ENCODE peak calls at places on chromosomes 1 and 21, in eight cellular contexts. One of them, this sample, is unnamed.

GRCh38 chr1:226964611-226965486 is 24.8 kb downstream of the COQ8A start:
- DNase-seq in endothelial cell: no peak
- DNase-seq in GM13977: no peak
- DNase-seq in colonic mucosa: no peak
- DNase-seq in nephron progenitor cell: no peak
- DNase-seq in bronchial epithelial cell: no peak
- DNase-seq in WERI-Rb-1: no peak
- DNase-seq in RWPE1: no peak
- DNase-seq in this sample: no peak

GRCh38 chr1:71196685-71197084 is 115.8 kb upstream of the ZRANB2 start:
- DNase-seq in endothelial cell: no peak
- DNase-seq in GM13977: no peak
- DNase-seq in colonic mucosa: no peak
- DNase-seq in nephron progenitor cell: no peak
- DNase-seq in bronchial epithelial cell: peak; percentile 34
- DNase-seq in WERI-Rb-1: no peak
- DNase-seq in RWPE1: peak; percentile 5
- DNase-seq in this sample: peak; percentile 45

GRCh38 chr1:81179239-81179638 is 621.5 kb upstream of the ADGRL2 start:
- DNase-seq in endothelial cell: no peak
- DNase-seq in GM13977: no peak
- DNase-seq in colonic mucosa: no peak
- DNase-seq in nephron progenitor cell: no peak
- DNase-seq in bronchial epithelial cell: peak; percentile 98
- DNase-seq in WERI-Rb-1: no peak
- DNase-seq in RWPE1: peak; percentile 79
- DNase-seq in this sample: peak; percentile 90

GRCh38 chr1:37410815-37411214 is 63.6 kb upstream of the ZC3H12A start:
- DNase-seq in endothelial cell: peak; percentile 72
- DNase-seq in GM13977: no peak
- DNase-seq in colonic mucosa: no peak
- DNase-seq in nephron progenitor cell: peak; percentile 87
- DNase-seq in bronchial epithelial cell: peak; percentile 7
- DNase-seq in WERI-Rb-1: peak; percentile 66
- DNase-seq in RWPE1: peak; percentile 49
- DNase-seq in this sample: peak; percentile 49

GRCh38 chr21:35163381-35163780 is 114.3 kb upstream of the RUNX1 start:
- DNase-seq in endothelial cell: no peak
- DNase-seq in GM13977: no peak
- DNase-seq in colonic mucosa: no peak
- DNase-seq in nephron progenitor cell: no peak
- DNase-seq in bronchial epithelial cell: peak; percentile 92
- DNase-seq in WERI-Rb-1: no peak
- DNase-seq in RWPE1: peak; percentile 65
- DNase-seq in this sample: peak; percentile 36

GRCh38 chr1:37174876-37175275 is 140.6 kb upstream of the GRIK3 start:
- DNase-seq in endothelial cell: no peak
- DNase-seq in GM13977: no peak
- DNase-seq in colonic mucosa: no peak
- DNase-seq in nephron progenitor cell: no peak
- DNase-seq in bronchial epithelial cell: no peak
- DNase-seq in WERI-Rb-1: peak; percentile 50
- DNase-seq in RWPE1: no peak
- DNase-seq in this sample: no peak

GRCh38 chr1:221396526-221396925 is 345.4 kb downstream of the DUSP10 start:
- DNase-seq in endothelial cell: no peak
- DNase-seq in GM13977: no peak
- DNase-seq in colonic mucosa: no peak
- DNase-seq in nephron progenitor cell: no peak
- DNase-seq in bronchial epithelial cell: no peak
- DNase-seq in WERI-Rb-1: no peak
- DNase-seq in RWPE1: no peak
- DNase-seq in this sample: no peak

GRCh38 chr1:101025283-101025679 is 303 bp downstream of the DPH5 start:
- DNase-seq in endothelial cell: peak; percentile 5
- DNase-seq in GM13977: no peak
- DNase-seq in colonic mucosa: peak; percentile 30
- DNase-seq in nephron progenitor cell: peak; percentile 8
- DNase-seq in bronchial epithelial cell: no peak
- DNase-seq in WERI-Rb-1: no peak
- DNase-seq in RWPE1: no peak
- DNase-seq in this sample: no peak

GRCh38 chr1:47710075-47711071 is 272.5 kb downstream of the FOXD2 start:
- DNase-seq in endothelial cell: peak; percentile 94
- DNase-seq in GM13977: peak; percentile 95
- DNase-seq in colonic mucosa: peak; percentile 83
- DNase-seq in nephron progenitor cell: peak; percentile 95
- DNase-seq in bronchial epithelial cell: no peak
- DNase-seq in WERI-Rb-1: peak; percentile 68
- DNase-seq in RWPE1: peak; percentile 88
- DNase-seq in this sample: peak; percentile 47

GRCh38 chr1:47707887-47708535 is 270.2 kb downstream of the FOXD2 start:
- DNase-seq in endothelial cell: no peak
- DNase-seq in GM13977: no peak
- DNase-seq in colonic mucosa: peak; percentile 52
- DNase-seq in nephron progenitor cell: no peak
- DNase-seq in bronchial epithelial cell: no peak
- DNase-seq in WERI-Rb-1: no peak
- DNase-seq in RWPE1: no peak
- DNase-seq in this sample: no peak

GRCh38 chr1:47708658-47709301 is 270.9 kb downstream of the FOXD2 start:
- DNase-seq in endothelial cell: peak; percentile 22
- DNase-seq in GM13977: peak; percentile 47
- DNase-seq in colonic mucosa: peak; percentile 51
- DNase-seq in nephron progenitor cell: peak; percentile 60
- DNase-seq in bronchial epithelial cell: no peak
- DNase-seq in WERI-Rb-1: no peak
- DNase-seq in RWPE1: no peak
- DNase-seq in this sample: no peak

GRCh38 chr1:47711211-47711847 is 273.5 kb downstream of the FOXD2 start:
- DNase-seq in endothelial cell: no peak
- DNase-seq in GM13977: no peak
- DNase-seq in colonic mucosa: peak; percentile 19
- DNase-seq in nephron progenitor cell: no peak
- DNase-seq in bronchial epithelial cell: no peak
- DNase-seq in WERI-Rb-1: no peak
- DNase-seq in RWPE1: no peak
- DNase-seq in this sample: no peak

GRCh38 chr1:47709302-47710074 is 271.6 kb downstream of the FOXD2 start:
- DNase-seq in endothelial cell: peak; percentile 42
- DNase-seq in GM13977: peak; percentile 68
- DNase-seq in colonic mucosa: peak; percentile 54
- DNase-seq in nephron progenitor cell: peak; percentile 66
- DNase-seq in bronchial epithelial cell: no peak
- DNase-seq in WERI-Rb-1: peak; percentile 44
- DNase-seq in RWPE1: peak; percentile 34
- DNase-seq in this sample: no peak
- TF ChIP-seq CTCF in endothelial cell: peak; percentile 46
- TF ChIP-seq CTCF in GM13977: peak; percentile 15
- TF ChIP-seq CTCF in colonic mucosa: peak; percentile 19
- TF ChIP-seq CTCF in nephron progenitor cell: peak; percentile 52
- TF ChIP-seq CTCF in bronchial epithelial cell: peak; percentile 33
- TF ChIP-seq CTCF in WERI-Rb-1: peak; percentile 65
- TF ChIP-seq CTCF in RWPE1: peak; percentile 18
- TF ChIP-seq CTCF in this sample: no peak

GRCh38 chr1:12376236-12377064 is 146.6 kb downstream of the VPS13D start:
- DNase-seq in endothelial cell: no peak
- DNase-seq in GM13977: no peak
- DNase-seq in colonic mucosa: no peak
- DNase-seq in nephron progenitor cell: no peak
- DNase-seq in bronchial epithelial cell: no peak
- DNase-seq in WERI-Rb-1: no peak
- DNase-seq in RWPE1: no peak
- DNase-seq in this sample: no peak
- TF ChIP-seq CTCF in endothelial cell: no peak
- TF ChIP-seq CTCF in GM13977: no peak
- TF ChIP-seq CTCF in colonic mucosa: no peak
- TF ChIP-seq CTCF in nephron progenitor cell: no peak
- TF ChIP-seq CTCF in bronchial epithelial cell: no peak
- TF ChIP-seq CTCF in WERI-Rb-1: no peak
- TF ChIP-seq CTCF in RWPE1: no peak
- TF ChIP-seq CTCF in this sample: no peak

GRCh38 chr1:24285231-24285630 is 33.9 kb upstream of the GRHL3 start:
- DNase-seq in endothelial cell: no peak
- DNase-seq in GM13977: no peak
- DNase-seq in colonic mucosa: no peak
- DNase-seq in nephron progenitor cell: no peak
- DNase-seq in bronchial epithelial cell: peak; percentile 80
- DNase-seq in WERI-Rb-1: no peak
- DNase-seq in RWPE1: peak; percentile 37
- DNase-seq in this sample: peak; percentile 68

GRCh38 chr1:24284156-24284471 is 35.0 kb upstream of the GRHL3 start:
- DNase-seq in endothelial cell: no peak
- DNase-seq in GM13977: no peak
- DNase-seq in colonic mucosa: no peak
- DNase-seq in nephron progenitor cell: no peak
- DNase-seq in bronchial epithelial cell: peak; percentile 88
- DNase-seq in WERI-Rb-1: no peak
- DNase-seq in RWPE1: peak; percentile 64
- DNase-seq in this sample: no peak

GRCh38 chr1:24283326-24284155 is 35.6 kb upstream of the GRHL3 start:
- DNase-seq in endothelial cell: no peak
- DNase-seq in GM13977: no peak
- DNase-seq in colonic mucosa: peak; percentile 73
- DNase-seq in nephron progenitor cell: no peak
- DNase-seq in bronchial epithelial cell: peak; percentile 96
- DNase-seq in WERI-Rb-1: no peak
- DNase-seq in RWPE1: peak; percentile 69
- DNase-seq in this sample: peak; percentile 96

GRCh38 chr1:24288479-24288878 is 30.7 kb upstream of the GRHL3 start:
- DNase-seq in endothelial cell: no peak
- DNase-seq in GM13977: no peak
- DNase-seq in colonic mucosa: no peak
- DNase-seq in nephron progenitor cell: no peak
- DNase-seq in bronchial epithelial cell: no peak
- DNase-seq in WERI-Rb-1: no peak
- DNase-seq in RWPE1: no peak
- DNase-seq in this sample: no peak

DNA sequence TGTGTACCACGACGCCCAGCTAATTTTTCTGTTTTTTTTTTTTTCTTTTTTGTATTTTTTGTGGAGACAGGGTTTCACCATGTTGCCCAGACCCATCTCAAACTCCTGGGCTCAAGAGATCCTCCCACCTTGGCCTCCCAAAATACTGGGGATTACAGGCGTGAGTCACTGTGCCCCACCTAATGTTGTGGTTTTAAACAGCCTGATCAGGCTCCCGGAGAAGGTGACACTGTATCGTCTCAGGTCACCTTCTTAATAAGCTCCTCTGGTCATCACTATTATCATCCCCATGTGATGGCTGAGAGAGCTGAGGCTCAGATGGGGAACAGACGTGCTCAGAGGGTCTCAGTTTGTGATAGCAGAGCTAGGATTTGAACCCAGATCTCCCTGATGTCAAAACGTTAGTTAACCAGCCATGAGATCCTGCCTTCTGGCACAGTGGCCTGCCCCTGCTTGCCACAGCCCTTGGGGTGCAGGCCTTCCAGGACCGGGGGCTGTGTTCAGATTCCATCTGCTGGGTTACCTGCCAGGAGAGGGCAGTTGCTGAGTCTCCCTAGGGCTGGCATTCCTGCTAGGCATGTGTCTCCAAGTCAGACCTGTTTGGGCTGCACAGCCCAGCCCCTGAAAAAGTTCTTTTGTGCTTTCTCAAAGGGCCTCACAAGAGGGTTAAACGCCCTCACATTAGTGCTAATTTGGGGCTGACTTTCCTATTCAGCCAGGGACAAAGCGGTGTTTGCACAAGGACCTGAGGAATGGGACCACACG is 32.7 kb upstream of the GRHL3 start:
- DNase-seq in endothelial cell: no peak
- DNase-seq in GM13977: no peak
- DNase-seq in colonic mucosa: no peak
- DNase-seq in nephron progenitor cell: no peak
- DNase-seq in bronchial epithelial cell: peak; percentile 77
- DNase-seq in WERI-Rb-1: no peak
- DNase-seq in RWPE1: no peak
- DNase-seq in this sample: peak; percentile 74
- TF ChIP-seq CTCF in endothelial cell: no peak
- TF ChIP-seq CTCF in GM13977: no peak
- TF ChIP-seq CTCF in colonic mucosa: no peak
- TF ChIP-seq CTCF in nephron progenitor cell: no peak
- TF ChIP-seq CTCF in bronchial epithelial cell: peak; percentile 27
- TF ChIP-seq CTCF in WERI-Rb-1: no peak
- TF ChIP-seq CTCF in RWPE1: no peak
- TF ChIP-seq CTCF in this sample: no peak

DNA sequence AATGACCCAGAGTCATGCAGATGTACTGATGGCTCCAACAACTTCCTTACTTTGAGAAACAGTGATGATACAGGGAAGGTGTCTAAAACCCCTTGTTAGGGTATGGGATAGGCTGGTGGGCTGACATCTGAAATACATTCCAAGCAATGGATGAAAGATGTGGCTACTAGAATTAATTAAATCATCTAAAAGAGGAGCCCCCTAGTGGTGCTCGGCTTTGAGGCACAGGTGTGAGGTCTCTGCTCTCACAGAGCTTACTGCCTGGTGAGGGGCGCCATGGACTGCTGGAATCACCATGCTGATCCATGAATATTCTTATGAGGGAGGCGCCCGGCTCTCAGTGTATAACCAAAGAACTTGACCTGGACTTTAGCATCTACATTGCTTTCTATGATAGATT is 48.5 kb downstream of the GNG4 start:
- DNase-seq in endothelial cell: peak; percentile 20
- DNase-seq in GM13977: no peak
- DNase-seq in colonic mucosa: peak; percentile 23
- DNase-seq in nephron progenitor cell: no peak
- DNase-seq in bronchial epithelial cell: peak; percentile 14
- DNase-seq in WERI-Rb-1: peak; percentile 59
- DNase-seq in RWPE1: peak; percentile 10
- DNase-seq in this sample: peak; percentile 63
- TF ChIP-seq CTCF in endothelial cell: peak; percentile 57
- TF ChIP-seq CTCF in GM13977: peak; percentile 47
- TF ChIP-seq CTCF in colonic mucosa: no peak
- TF ChIP-seq CTCF in nephron progenitor cell: peak; percentile 31
- TF ChIP-seq CTCF in bronchial epithelial cell: peak; percentile 52
- TF ChIP-seq CTCF in WERI-Rb-1: peak; percentile 72
- TF ChIP-seq CTCF in RWPE1: no peak
- TF ChIP-seq CTCF in this sample: peak; percentile 60

GRCh38 chr21:39867198-39867650 is at the start of gene PCP4:
- DNase-seq in endothelial cell: peak; percentile 71
- DNase-seq in GM13977: no peak
- DNase-seq in colonic mucosa: peak; percentile 61
- DNase-seq in nephron progenitor cell: peak; percentile 80
- DNase-seq in bronchial epithelial cell: peak; percentile 22
- DNase-seq in WERI-Rb-1: peak; percentile 82
- DNase-seq in RWPE1: peak; percentile 44
- DNase-seq in this sample: peak; percentile 32
- TF ChIP-seq CTCF in endothelial cell: peak; percentile 90
- TF ChIP-seq CTCF in GM13977: peak; percentile 56
- TF ChIP-seq CTCF in colonic mucosa: peak; percentile 79
- TF ChIP-seq CTCF in nephron progenitor cell: peak; percentile 88
- TF ChIP-seq CTCF in bronchial epithelial cell: peak; percentile 83
- TF ChIP-seq CTCF in WERI-Rb-1: peak; percentile 94
- TF ChIP-seq CTCF in RWPE1: peak; percentile 87
- TF ChIP-seq CTCF in this sample: peak; percentile 76

This sample was measured in MCF 10A.